ENCODE peak calls at places on chromosomes 11 and 22, in six cellular contexts. Y is kidney glomerular epithelial cell, M is cardiac fibroblast, S is fibroblast of lung, X is posterior vena cava, T is fibroblast of mammary gland. J is an unnamed sample.

GRCh38 chr11:68040121-68040956 is 1.5 kb downstream of the TCIRG1 start:
- DNase-seq in Y (peak; percentile 39), M (peak; percentile 80), S (peak; percentile 59), X (peak; percentile 90), T (peak; percentile 73), J (peak; percentile 52)

GRCh38 chr22:30251661-30252226 is 5.2 kb upstream of the LIF start:
- DNase-seq in Y (no peak), M (peak; percentile 82), S (peak; percentile 75), X (no peak), T (peak; percentile 64), J (no peak)

GRCh38 chr22:44128961-44129613 is 51.6 kb upstream of the PARVG start:
- DNase-seq in Y (no peak), M (no peak), S (no peak), X (peak; percentile 68), T (no peak), J (no peak)

GRCh38 chr11:82978422-82979099 is 77.0 kb downstream of the DDIAS start:
- DNase-seq in Y (peak; percentile 50), M (peak; percentile 76), S (peak; percentile 89), X (no peak), T (peak; percentile 91), J (peak; percentile 74)

GRCh38 chr11:36455658-36456111 is 54.4 kb downstream of the TRAF6 start:
- DNase-seq in Y (peak; percentile 92), M (peak; percentile 98), S (peak; percentile 100), X (peak; percentile 94), T (peak; percentile 97), J (peak; percentile 98)

GRCh38 chr11:98495016-98495415 is 525.7 kb upstream of the CNTN5 start:
- DNase-seq in Y (no peak), M (no peak), S (no peak), X (no peak), T (no peak), J (no peak)

GRCh38 chr11:131530411-131530810 is 160.0 kb downstream of the NTM start:
- DNase-seq in Y (no peak), M (no peak), S (no peak), X (no peak), T (no peak), J (no peak)

GRCh38 chr11:119380160-119380815 is 1.2 kb downstream of the USP2 start:
- DNase-seq in Y (no peak), M (no peak), S (no peak), X (peak; percentile 73), T (no peak), J (no peak)

GRCh38 chr11:78759067-78759466 is 184.4 kb upstream of the NARS2 start:
- DNase-seq in Y (no peak), M (no peak), S (no peak), X (no peak), T (no peak), J (no peak)

GRCh38 chr22:42865536-42865935 is 8.5 kb upstream of the ARFGAP3 start:
- DNase-seq in Y (no peak), M (no peak), S (no peak), X (no peak), T (no peak), J (no peak)

GRCh38 chr11:80163011-80163410 is 722.2 kb upstream of the TENM4 start:
- DNase-seq in Y (no peak), M (peak; percentile 8), S (peak; percentile 81), X (no peak), T (no peak), J (peak; percentile 3)

J was measured in stromal cell of bone marrow.